ENCODE peak calls at places on chromosome 19, in five cellular contexts. C is mesenchymal stem cell, M is H1, H is H9, X is neuronal stem cell. Q is an unnamed sample.

GRCh38 chr19:4272894-4273293 is 6.2 kb upstream of the SHD start:
- DNase-seq in H (no peak), M (no peak), X (no peak), C (no peak), Q (no peak)

GRCh38 chr19:41398042-41398403 is 405 bp downstream of the BCKDHA start:
- DNase-seq in H (no peak), X (no peak), C (no peak), M (no peak), Q (no peak)

GRCh38 chr19:33048806-33049676 is 15.6 kb downstream of the RHPN2 start:
- DNase-seq in X (no peak), H (no peak), C (no peak), M (no peak), Q (peak)

GRCh38 chr19:7905859-7906258 is 2.2 kb downstream of the MAP2K7 start:
- DNase-seq in H (no peak), C (no peak), X (no peak), M (no peak), Q (no peak)

GRCh38 chr19:14166448-14166847 is 30.1 kb upstream of the ASF1B start:
- DNase-seq in X (no peak), M (no peak), C (no peak), H (no peak), Q (no peak)

GRCh38 chr19:17721821-17722220 is 2.5 kb downstream of the MAP1S start:
- DNase-seq in C (peak), X (no peak), M (no peak), H (no peak), Q (no peak)

GRCh38 chr19:37413243-37414084 is 42.6 kb downstream of the ZNF527 start:
- DNase-seq in X (no peak), M (no peak), H (no peak), C (peak), Q (no peak)

GRCh38 chr19:911197-912033 is 1.6 kb downstream of the R3HDM4 start:
- DNase-seq in X (no peak), C (no peak), H (peak), M (no peak), Q (no peak)

GRCh38 chr19:28984315-28984714 is 228.6 kb downstream of the UQCRFS1 start:
- DNase-seq in X (no peak), M (no peak), C (no peak), H (no peak), Q (no peak)

GRCh38 chr19:45591004-45591637 is 6.5 kb upstream of the OPA3 start:
- DNase-seq in H (peak), M (no peak), C (no peak), X (no peak), Q (peak)

GRCh38 chr19:51799311-51799997 is 4.5 kb downstream of the FPR3 start:
- DNase-seq in H (no peak), M (no peak), C (peak), X (no peak), Q (peak)

GRCh38 chr19:40190891-40191835 is at the start of gene MAP3K10:
- DNase-seq in M (no peak), H (peak), C (peak), X (peak), Q (peak)

GRCh38 chr19:3234800-3235199 is 10.3 kb downstream of the CELF5 start:
- DNase-seq in M (no peak), H (peak), C (no peak), X (no peak), Q (no peak)

GRCh38 chr19:49113762-49114629 is at the start of gene LIN7B:
- DNase-seq in M (no peak), H (peak), X (peak), C (peak), Q (peak)

GRCh38 chr19:52735734-52736133 is 890 bp upstream of the ZNF611 start:
- DNase-seq in M (peak), H (peak), C (peak), X (peak), Q (peak)

GRCh38 chr19:10976200-10976892 is 15.5 kb downstream of the SMARCA4 start:
- DNase-seq in X (no peak), H (no peak), M (no peak), C (no peak), Q (peak)
- H2BK5ac ChIP-seq in X (no peak), H (no peak), M (peak), C (no peak), Q (no peak)

GRCh38 chr19:5961969-5962945 is 15.7 kb downstream of the RANBP3 start:
- DNase-seq in M (no peak), C (peak), H (no peak), X (no peak), Q (peak)
- H2BK12ac ChIP-seq in M (no peak), C (peak), H (no peak), X (no peak), Q (no peak)

GRCh38 chr19:30690525-30690924 is 318.3 kb downstream of the ZNF536 start:
- DNase-seq in M (no peak), C (no peak), H (no peak), X (no peak), Q (no peak)
- H2BK5ac ChIP-seq in M (no peak), C (no peak), H (no peak), X (no peak), Q (no peak)

GRCh38 chr19:47125669-47125938 is 5.0 kb upstream of the SAE1 start:
- DNase-seq in M (no peak), H (no peak), C (no peak), X (no peak), Q (no peak)
- H2BK12ac ChIP-seq in M (no peak), H (no peak), C (no peak), X (no peak), Q (no peak)

Q was measured in trophoblast cell.